ENCODE peak calls at places on chromosome 2, in seven cellular contexts. O, C, U, E, Z, V and Q are unnamed samples.
A peak's percentile ranks its signal among the peaks of the same experiment; 100 is the strongest.

GRCh38 chr2:101205521-101205998 is 47.1 kb upstream of the CNOT11 start:
- DNase-seq in O (no peak), C (peak; percentile 82), U (peak; percentile 76), E (peak; percentile 93), Z (peak; percentile 92), V (no peak), Q (no peak)

GRCh38 chr2:205903549-205904129 is 182.3 kb downstream of the INO80D start:
- DNase-seq in O (peak; percentile 62), C (peak; percentile 79), U (peak; percentile 30), E (peak; percentile 67), Z (peak; percentile 29), V (no peak), Q (no peak)

GRCh38 chr2:72278046-72278445 is 130.4 kb upstream of the CYP26B1 start:
- DNase-seq in O (no peak), C (no peak), U (peak; percentile 35), E (peak; percentile 46), Z (peak; percentile 87), V (no peak), Q (no peak)

GRCh38 chr2:176595986-176596385 is 326.7 kb downstream of the MTX2 start:
- DNase-seq in O (no peak), C (no peak), U (peak; percentile 84), E (no peak), Z (no peak), V (no peak), Q (no peak)

GRCh38 chr2:173150963-173151362 is 75.3 kb downstream of the MAP3K20 start:
- DNase-seq in O (no peak), C (no peak), U (no peak), E (no peak), Z (no peak), V (no peak), Q (no peak)

GRCh38 chr2:239208470-239209180 is 192.2 kb downstream of the HDAC4 start:
- DNase-seq in O (no peak), C (no peak), U (no peak), E (no peak), Z (no peak), V (no peak), Q (no peak)

GRCh38 chr2:103355287-103355686 is 593.5 kb downstream of the TMEM182 start:
- DNase-seq in O (no peak), C (no peak), U (no peak), E (no peak), Z (no peak), V (no peak), Q (no peak)

GRCh38 chr2:176092270-176093144 is at the start of gene HOXD13:
- DNase-seq in O (no peak), C (peak; percentile 88), U (no peak), E (no peak), Z (peak; percentile 79), V (no peak), Q (no peak)

GRCh38 chr2:94874277-94874997 is 3.2 kb downstream of the TEKT4 start:
- DNase-seq in O (peak; percentile 89), C (peak; percentile 91), U (peak; percentile 26), E (peak; percentile 58), Z (peak; percentile 63), V (no peak), Q (no peak)

GRCh38 chr2:135875491-135876065 is 665 bp downstream of the MCM6 start:
- DNase-seq in O (peak; percentile 68), C (peak; percentile 59), U (peak; percentile 54), E (peak; percentile 42), Z (peak; percentile 83), V (peak; percentile 67), Q (no peak)

GRCh38 chr2:109376796-109377495 is 236.8 kb downstream of the SEPTIN10 start:
- DNase-seq in O (peak; percentile 26), C (no peak), U (no peak), E (no peak), Z (peak; percentile 72), V (peak; percentile 21), Q (no peak)

GRCh38 chr2:120684691-120685402 is 50.8 kb upstream of the GLI2 start:
- DNase-seq in O (no peak), C (no peak), U (no peak), E (no peak), Z (peak; percentile 91), V (no peak), Q (no peak)

GRCh38 chr2:73101626-73102256 is 11.0 kb downstream of the RAB11FIP5 start:
- DNase-seq in O (peak; percentile 47), C (peak; percentile 60), U (no peak), E (no peak), Z (no peak), V (no peak), Q (no peak)

GRCh38 chr2:62270728-62271127 is 74.8 kb downstream of the B3GNT2 start:
- DNase-seq in O (peak; percentile 93), C (no peak), U (peak; percentile 61), E (no peak), Z (no peak), V (no peak), Q (no peak)

GRCh38 chr2:239267411-239267941 is 133.3 kb downstream of the HDAC4 start:
- DNase-seq in O (peak; percentile 58), C (peak; percentile 33), U (peak; percentile 37), E (no peak), Z (peak; percentile 89), V (peak; percentile 83), Q (no peak)

GRCh38 chr2:113137827-113138226 is 10.4 kb downstream of the IL1RN start:
- DNase-seq in O (no peak), C (no peak), U (no peak), E (no peak), Z (no peak), V (no peak), Q (peak; percentile 79)

GRCh38 chr2:46770622-46771021 is 145.0 kb downstream of the MCFD2 start:
- DNase-seq in O (no peak), C (no peak), U (no peak), E (peak; percentile 87), Z (peak; percentile 84), V (no peak), Q (no peak)

GRCh38 chr2:71005271-71006202 is 10.9 kb upstream of the TEX261 start:
- DNase-seq in O (no peak), C (no peak), U (no peak), E (no peak), Z (no peak), V (no peak), Q (peak; percentile 64)

GRCh38 chr2:65364054-65364651 is 68.2 kb downstream of the SPRED2 start:
- DNase-seq in O (no peak), C (no peak), U (no peak), E (no peak), Z (peak; percentile 29), V (no peak), Q (no peak)

GRCh38 chr2:86036790-86037138 is 68.9 kb downstream of the POLR1A start:
- DNase-seq in O (no peak), C (no peak), U (no peak), E (no peak), Z (no peak), V (no peak), Q (no peak)
- H3K4me3 ChIP-seq in O (no peak overlapping the region), C (no peak overlapping the region), U (peak overlapping the region; percentile 2), E (no peak overlapping the region), Z (no peak overlapping the region), V (no peak overlapping the region), Q (no peak overlapping the region)

DNA sequence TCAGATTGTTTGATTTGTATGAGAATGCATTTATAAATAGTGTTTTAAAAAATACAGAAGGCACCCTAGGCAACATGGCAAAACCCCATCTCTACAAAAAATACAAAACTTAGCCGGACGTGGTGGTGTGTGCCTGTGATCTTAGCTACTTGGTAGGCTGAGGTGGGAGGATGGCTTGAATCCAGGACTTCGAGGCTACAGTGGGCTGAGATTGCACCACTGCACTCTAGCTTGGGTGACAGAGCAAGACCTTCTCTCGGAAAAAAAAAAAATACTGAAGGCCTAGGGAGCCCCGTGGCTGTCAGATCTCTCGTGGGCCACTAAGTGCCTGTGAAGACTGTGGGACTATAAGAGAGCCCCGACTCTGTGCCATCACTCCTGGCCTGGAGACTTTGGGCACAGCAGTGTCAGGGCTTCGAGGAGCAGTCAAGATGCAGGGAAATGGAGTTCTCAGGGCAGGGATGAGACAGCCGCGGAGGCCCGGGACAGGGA is 40.5 kb downstream of the MYO7B start:
- DNase-seq in O (peak; percentile 9), C (no peak), U (no peak), E (no peak), Z (peak; percentile 64), V (no peak), Q (peak; percentile 49)
- H3K4me3 ChIP-seq in O (no peak overlapping the region), C (no peak overlapping the region), U (no peak overlapping the region), E (no peak overlapping the region), Z (peak overlapping the region; percentile 24), V (no peak overlapping the region), Q (no peak overlapping the region)

GRCh38 chr2:241563031-241563507 is 4.5 kb downstream of the BOK start:
- DNase-seq in O (no peak), C (no peak), U (no peak), E (no peak), Z (no peak), V (peak; percentile 46), Q (no peak)

GRCh38 chr2:241560883-241561474 is 2.4 kb downstream of the BOK start:
- DNase-seq in O (no peak), C (no peak), U (peak; percentile 48), E (no peak), Z (peak; percentile 40), V (no peak), Q (no peak)

GRCh38 chr2:241561811-241562210 is 3.3 kb downstream of the BOK start:
- DNase-seq in O (peak; percentile 76), C (no peak), U (peak; percentile 67), E (no peak), Z (peak; percentile 90), V (peak; percentile 61), Q (no peak)

GRCh38 chr2:241563571-241563980 is 5.0 kb downstream of the BOK start:
- DNase-seq in O (peak; percentile 41), C (no peak), U (no peak), E (no peak), Z (peak; percentile 28), V (no peak), Q (no peak)

DNA sequence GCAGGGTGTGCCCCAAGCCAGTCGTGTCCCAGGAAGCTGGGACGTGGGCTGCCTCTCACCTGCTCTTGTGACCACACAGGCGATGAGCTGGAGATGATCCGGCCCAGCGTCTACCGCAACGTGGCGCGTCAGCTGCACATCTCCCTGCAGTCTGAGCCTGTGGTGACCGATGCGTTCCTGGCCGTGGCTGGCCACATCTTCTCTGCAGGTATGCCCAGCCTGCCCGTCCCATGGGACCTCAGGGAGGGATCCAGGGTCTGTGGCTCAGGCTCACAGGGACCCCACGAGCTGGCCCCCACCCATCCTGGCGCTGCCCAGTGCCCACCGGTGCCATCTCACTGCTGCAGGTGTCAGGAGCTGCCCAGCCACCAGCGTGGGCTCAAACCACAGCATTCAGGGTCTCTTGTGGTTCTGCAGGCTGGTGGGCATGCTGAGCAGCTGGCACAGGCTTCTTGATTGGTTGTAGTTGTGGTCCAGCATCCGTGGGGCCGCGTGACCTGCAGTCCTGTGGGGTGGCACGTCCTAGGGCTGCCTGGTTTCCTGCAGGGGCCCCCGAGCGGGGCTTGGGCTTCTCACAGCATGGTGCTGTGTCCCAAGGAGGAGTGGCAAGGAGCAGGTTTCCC is 3.8 kb downstream of the BOK start:
- DNase-seq in O (no peak), C (no peak), U (no peak), E (no peak), Z (no peak), V (peak; percentile 42), Q (no peak)
- H3K4me3 ChIP-seq in O (no peak overlapping the region), C (no peak overlapping the region), U (no peak overlapping the region), E (no peak overlapping the region), Z (no peak overlapping the region), V (no peak overlapping the region), Q (no peak overlapping the region)

DNA sequence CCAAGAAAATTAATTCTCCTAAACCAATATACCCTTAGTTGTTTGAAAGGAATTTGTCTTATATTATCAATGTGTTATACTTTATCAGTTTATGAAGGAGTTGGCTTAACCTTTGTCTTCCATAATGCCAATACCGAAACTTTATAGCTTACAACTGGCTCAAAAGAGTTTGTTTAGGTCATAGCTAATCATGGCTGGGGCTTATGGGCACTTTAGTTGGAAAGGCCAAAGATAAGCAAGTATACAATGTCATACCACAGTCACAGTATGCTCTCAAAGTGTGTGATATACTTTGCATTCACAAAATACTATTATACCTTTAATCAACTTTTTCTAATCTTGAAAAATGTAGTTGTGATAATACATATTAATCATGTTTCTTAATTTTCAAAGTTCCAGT is 2.3 kb downstream of the KLHL41 start:
- DNase-seq in O (no peak), C (no peak), U (no peak), E (no peak), Z (no peak), V (no peak), Q (no peak)
- H3K4me3 ChIP-seq in O (no peak overlapping the region), C (no peak overlapping the region), U (no peak overlapping the region), E (no peak overlapping the region), Z (no peak overlapping the region), V (peak overlapping the region; percentile 78), Q (no peak overlapping the region)